ENCODE peak calls at places on chromosomes 4 and X, in seven cellular contexts. B, G, U, Q, W, I and V are unnamed samples.

GRCh38 chr4:17781072-17781830 is at the start of gene FAM184B:
- DNase-seq in B (no peak), U (no peak), Q (no peak), W (no peak), G (no peak), I (no peak), V (no peak)

GRCh38 chrX:148991502-148991901 is 491.1 kb downstream of the AFF2 start:
- DNase-seq in U (no peak), I (no peak), G (no peak), B (no peak), W (no peak), Q (no peak), V (no peak)

GRCh38 chrX:51837926-51838325 is 55.5 kb upstream of the MAGED1 start:
- DNase-seq in U (peak; percentile 25), I (peak; percentile 48), Q (no peak), G (no peak), B (no peak), W (peak; percentile 15), V (peak; percentile 42)

GRCh38 chrX:49754238-49754857 is 58.6 kb upstream of the PAGE1 start:
- DNase-seq in I (peak; percentile 13), W (peak; percentile 33), Q (no peak), G (peak; percentile 16), B (no peak), U (no peak), V (peak; percentile 35)

GRCh38 chr4:102586644-102587021 is 85.5 kb downstream of the NFKB1 start:
- DNase-seq in I (no peak), G (no peak), B (no peak), Q (peak; percentile 36), U (no peak), W (no peak), V (no peak)

GRCh38 chr4:168631241-168632151 is 134.6 kb downstream of the PALLD start:
- DNase-seq in B (no peak), I (peak; percentile 67), Q (no peak), W (peak; percentile 21), G (no peak), U (peak; percentile 43), V (peak; percentile 86)

GRCh38 chr4:4765811-4766210 is 93.7 kb upstream of the MSX1 start:
- DNase-seq in W (no peak), B (no peak), Q (no peak), U (no peak), G (no peak), I (no peak), V (no peak)

GRCh38 chrX:151505796-151506195 is 57.7 kb upstream of the PASD1 start:
- DNase-seq in I (no peak), B (no peak), U (no peak), G (peak; percentile 9), W (peak; percentile 68), Q (no peak), V (no peak)

GRCh38 chr4:173334891-173335754 is 965 bp upstream of the HMGB2 start:
- DNase-seq in G (peak; percentile 81), B (peak; percentile 57), U (peak; percentile 62), W (peak; percentile 52), I (peak; percentile 60), Q (peak; percentile 39), V (peak; percentile 69)

GRCh38 chrX:21373637-21374162 is 518 bp upstream of the CNKSR2 start:
- DNase-seq in U (no peak), B (no peak), I (peak; percentile 40), G (no peak), W (no peak), Q (no peak), V (peak; percentile 0)

GRCh38 chr4:150366487-150366999 is 215.4 kb upstream of the MAB21L2 start:
- DNase-seq in Q (peak; percentile 54), U (no peak), B (no peak), I (no peak), W (no peak), G (no peak), V (no peak)

GRCh38 chrX:37627602-37628001 is 56.1 kb downstream of the LANCL3 start:
- DNase-seq in Q (no peak), G (no peak), B (no peak), W (no peak), I (no peak), U (no peak), V (no peak)

GRCh38 chr4:1369484-1370079 is 22.6 kb downstream of the UVSSA start:
- DNase-seq in U (no peak), G (no peak), B (no peak), W (peak; percentile 4), I (peak; percentile 4), Q (no peak), V (peak; percentile 67)

GRCh38 chrX:150574824-150575409 is 6.5 kb downstream of the MTM1 start:
- DNase-seq in Q (no peak), U (no peak), W (no peak), B (no peak), G (peak; percentile 24), I (no peak), V (no peak)

GRCh38 chr4:157141976-157142375 is 66.0 kb downstream of the GLRB start:
- DNase-seq in B (no peak), I (no peak), Q (no peak), U (no peak), W (no peak), G (no peak), V (no peak)

GRCh38 chrX:7147978-7148824 is at the start of gene PUDP:
- DNase-seq in W (peak; percentile 85), B (no peak), G (peak; percentile 87), Q (no peak), I (peak; percentile 82), U (peak; percentile 78), V (peak; percentile 80)

GRCh38 chrX:68939868-68940267 is 111.0 kb downstream of the EFNB1 start:
- DNase-seq in U (no peak), W (no peak), I (no peak), Q (no peak), B (no peak), G (no peak), V (no peak)

GRCh38 chr4:64584125-64584524 is 174.9 kb upstream of the TECRL start:
- DNase-seq in W (no peak), Q (no peak), B (no peak), I (no peak), U (no peak), G (no peak), V (no peak)

GRCh38 chrX:50988649-50989048 is 78.1 kb downstream of the BMP15 start:
- DNase-seq in U (no peak), Q (no peak), B (no peak), I (no peak), G (peak; percentile 11), W (no peak), V (peak; percentile 14)

GRCh38 chrX:96440941-96441340 is 243.7 kb upstream of the DIAPH2 start:
- DNase-seq in Q (no peak), W (no peak), I (no peak), U (peak; percentile 31), B (no peak), G (no peak), V (no peak)

GRCh38 chrX:103831803-103832544 is at the start of gene RAB9B:
- DNase-seq in Q (no peak), G (no peak), U (peak; percentile 56), I (peak; percentile 70), W (peak; percentile 52), B (no peak), V (peak; percentile 73)

GRCh38 chrX:9728271-9728670 is 37.4 kb downstream of the GPR143 start:
- DNase-seq in W (no peak), G (peak; percentile 11), I (no peak), Q (no peak), U (no peak), B (no peak), V (no peak)

GRCh38 chr4:133062851-133063250 is 86.2 kb upstream of the PCDH10 start:
- DNase-seq in U (no peak), W (no peak), B (no peak), Q (no peak), G (no peak), I (no peak), V (no peak)

GRCh38 chrX:71637253-71637618 is 18.9 kb upstream of the CXCR3 start:
- DNase-seq in W (no peak), B (no peak), U (no peak), G (no peak), Q (no peak), I (no peak), V (no peak)

GRCh38 chr4:98659741-98660507 is 1.5 kb upstream of the TSPAN5 start:
- DNase-seq in B (no peak), G (no peak), W (no peak), Q (no peak), I (no peak), U (no peak), V (no peak)
- H3K4me3 ChIP-seq in B (no peak overlapping the region), G (no peak overlapping the region), W (no peak overlapping the region), Q (no peak overlapping the region), I (peak overlapping the region; percentile 74), U (peak overlapping the region; percentile 78), V (no peak overlapping the region)

DNA sequence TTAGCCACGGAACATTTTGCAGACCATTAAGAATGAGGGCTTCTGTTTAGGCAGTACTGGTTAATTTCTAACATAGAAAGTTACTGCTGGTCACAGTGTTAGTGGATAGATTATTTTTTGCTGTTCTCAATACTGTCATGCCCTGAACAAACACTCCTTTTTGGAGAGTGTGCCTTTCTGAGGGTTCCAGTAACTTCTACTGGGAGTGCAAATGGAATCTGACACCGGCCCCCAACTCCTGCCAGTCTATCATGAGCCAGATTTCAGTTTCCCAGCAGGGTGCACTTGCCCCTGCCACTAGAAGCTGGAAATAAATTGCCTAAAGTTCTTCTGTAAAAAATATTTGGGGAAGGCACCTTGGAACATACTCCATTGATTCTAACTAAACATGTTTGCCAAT is 224.4 kb upstream of the GPC4 start:
- DNase-seq in W (no peak), Q (no peak), I (no peak), G (no peak), B (no peak), U (no peak), V (no peak)
- H3K4me3 ChIP-seq in W (no peak overlapping the region), Q (no peak overlapping the region), I (no peak overlapping the region), G (no peak overlapping the region), B (no peak overlapping the region), U (no peak overlapping the region), V (no peak overlapping the region)

DNA sequence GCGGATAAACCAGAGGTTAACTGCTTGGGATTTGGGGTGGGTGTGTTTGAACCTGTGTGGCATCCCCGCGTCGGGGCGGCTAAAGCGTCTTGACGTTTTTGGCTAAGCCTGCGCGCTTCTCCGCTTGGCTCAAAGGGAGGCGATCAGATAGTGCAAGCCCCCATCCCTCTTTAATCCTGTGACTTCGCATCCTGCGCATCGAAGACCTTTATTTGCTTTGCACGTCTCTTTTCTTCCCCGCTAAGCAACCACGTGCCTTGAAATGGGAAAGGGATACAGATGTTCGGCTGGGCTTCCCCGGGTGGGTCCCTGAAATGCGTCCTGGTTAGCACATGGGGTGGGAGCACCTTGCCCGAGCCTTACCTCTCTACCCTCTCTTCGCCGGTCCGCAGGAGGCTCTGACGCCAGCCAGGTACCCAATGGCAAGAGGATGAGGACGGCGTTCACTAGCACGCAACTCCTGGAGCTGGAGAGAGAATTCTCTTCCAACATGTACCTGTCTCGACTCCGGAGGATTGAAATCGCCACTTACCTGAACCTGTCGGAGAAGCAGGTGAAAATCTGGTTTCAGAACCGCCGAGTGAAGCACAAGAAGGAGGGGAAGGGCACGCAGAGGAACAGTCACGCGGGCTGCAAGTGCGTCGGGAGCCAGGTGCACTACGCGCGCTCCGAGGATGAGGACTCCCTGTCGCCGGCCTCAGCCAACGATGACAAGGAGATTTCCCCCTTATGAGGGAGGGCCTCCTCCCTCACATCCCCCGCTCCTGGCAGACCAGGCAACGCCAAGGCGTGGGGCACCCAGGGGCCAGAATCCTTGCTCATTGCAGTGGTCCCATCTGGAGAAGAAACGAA is 1.5 kb downstream of the GSX2 start:
- DNase-seq in B (no peak), I (no peak), U (no peak), W (no peak), G (no peak), Q (no peak), V (no peak)
- H3K4me3 ChIP-seq in B (no peak overlapping the region), I (peak overlapping the region; percentile 60), U (peak overlapping the region; percentile 46), W (no peak overlapping the region), G (no peak overlapping the region), Q (peak overlapping the region; percentile 50), V (no peak overlapping the region)

GRCh38 chr4:57591073-57591472 is 480.9 kb upstream of the IGFBP7 start:
- DNase-seq in W (no peak), G (no peak), I (no peak), U (no peak), B (no peak), Q (no peak), V (no peak)
- H3K4me3 ChIP-seq in W (no peak overlapping the region), G (no peak overlapping the region), I (no peak overlapping the region), U (no peak overlapping the region), B (no peak overlapping the region), Q (no peak overlapping the region), V (no peak overlapping the region)